ENCODE peak calls at places on chromosomes 1 and 21, in ten cellular contexts. E is tibial nerve, H is sigmoid colon, I is K562, U is HepG2, Q is stomach, N is upper lobe of left lung, X is suprapubic skin, L is transverse colon, V is esophagus muscularis mucosa. M is an unnamed sample.

GRCh38 chr1:91499904-91500755 is 521 bp upstream of the CDC7 start:
- DNase-seq in E (no peak), H (no peak), I (peak), U (peak), Q (no peak), N (no peak), X (no peak), L (no peak), V (no peak), M (no peak)

GRCh38 chr1:246565751-246566127 is 322 bp downstream of the TFB2M start:
- DNase-seq in E (no peak), H (no peak), I (no peak), U (peak), Q (no peak), N (no peak), X (no peak), L (no peak), V (no peak), M (no peak)

GRCh38 chr1:39981957-39982356 is 27.0 kb downstream of the MFSD2A start:
- DNase-seq in E (no peak), H (no peak), I (no peak), U (no peak), Q (no peak), N (no peak), X (no peak), L (peak), V (no peak), M (no peak)

GRCh38 chr1:71823656-71824159 is 458.6 kb downstream of the NEGR1 start:
- DNase-seq in E (no peak), H (no peak), I (no peak), U (no peak), Q (no peak), N (no peak), X (no peak), L (peak), V (no peak), M (no peak)

GRCh38 chr1:185050823-185051451 is 5.6 kb downstream of the RNF2 start:
- DNase-seq in E (no peak), H (no peak), I (no peak), U (no peak), Q (no peak), N (no peak), X (no peak), L (no peak), V (no peak), M (no peak)

GRCh38 chr21:16420086-16420724 is 690.4 kb downstream of the USP25 start:
- DNase-seq in E (peak), H (peak), I (no peak), U (peak), Q (peak), N (no peak), X (no peak), L (no peak), V (no peak), M (peak)

GRCh38 chr1:24544239-24544638 is 11.6 kb upstream of the NCMAP start:
- DNase-seq in E (no peak), H (no peak), I (no peak), U (no peak), Q (no peak), N (no peak), X (no peak), L (no peak), V (no peak), M (no peak)

GRCh38 chr1:181482521-181483083 is 715 bp upstream of the CACNA1E start:
- DNase-seq in E (no peak), H (no peak), I (peak), U (no peak), Q (peak), N (peak), X (no peak), L (peak), V (no peak), M (no peak)

GRCh38 chr1:185156321-185156853 is 366 bp downstream of the TRMT1L start:
- DNase-seq in E (peak), H (no peak), I (peak), U (no peak), Q (peak), N (peak), X (peak), L (no peak), V (no peak), M (no peak)

GRCh38 chr1:3907031-3907534 is 7.0 kb upstream of the C1orf174 start:
- DNase-seq in E (no peak), H (peak), I (peak), U (no peak), Q (no peak), N (peak), X (peak), L (no peak), V (no peak), M (no peak)

GRCh38 chr1:100642826-100643225 is 76.7 kb upstream of the VCAM1 start:
- DNase-seq in E (no peak), H (no peak), I (no peak), U (no peak), Q (no peak), N (no peak), X (no peak), L (no peak), V (no peak), M (no peak)

GRCh38 chr1:91862120-91862519 is 23.8 kb downstream of the TGFBR3 start:
- DNase-seq in E (no peak), H (no peak), I (no peak), U (no peak), Q (no peak), N (no peak), X (no peak), L (no peak), V (no peak), M (no peak)

GRCh38 chr1:107183011-107183410 is 42.2 kb downstream of the NTNG1 start:
- DNase-seq in E (no peak), H (no peak), I (no peak), U (no peak), Q (no peak), N (no peak), X (no peak), L (no peak), V (no peak), M (no peak)

GRCh38 chr1:98792123-98792522 is 130.6 kb downstream of the SNX7 start:
- DNase-seq in E (no peak), H (no peak), I (no peak), U (no peak), Q (no peak), N (no peak), X (no peak), L (no peak), V (no peak), M (no peak)

GRCh38 chr21:16597768-16598167 is 868.0 kb downstream of the USP25 start:
- DNase-seq in E (no peak), H (no peak), I (no peak), U (no peak), Q (no peak), N (no peak), X (no peak), L (no peak), V (no peak), M (no peak)

GRCh38 chr1:41714613-41715389 is 203.9 kb downstream of the HIVEP3 start:
- DNase-seq in E (no peak), H (no peak), I (no peak), U (no peak), Q (no peak), N (no peak), X (no peak), L (no peak), V (no peak), M (no peak)

GRCh38 chr1:209920844-209921243 is 17.2 kb upstream of the SYT14 start:
- DNase-seq in E (no peak), H (no peak), I (no peak), U (no peak), Q (no peak), N (no peak), X (no peak), L (no peak), V (no peak), M (no peak)

GRCh38 chr1:52164604-52165003 is 22.7 kb downstream of the ZFYVE9 start:
- DNase-seq in E (no peak), H (no peak), I (no peak), U (no peak), Q (no peak), N (no peak), X (no peak), L (no peak), V (no peak), M (no peak)

GRCh38 chr1:160942926-160943325 is 11.7 kb downstream of the ITLN2 start:
- DNase-seq in E (no peak), H (no peak), I (no peak), U (peak), Q (no peak), N (no peak), X (no peak), L (no peak), V (no peak), M (no peak)

GRCh38 chr1:151888972-151889570 is 20.2 kb downstream of the THEM4 start:
- DNase-seq in E (no peak), H (no peak), I (no peak), U (no peak), Q (no peak), N (no peak), X (no peak), L (no peak), V (no peak), M (no peak)

GRCh38 chr1:114428083-114428754 is 82.8 kb downstream of the TRIM33 start:
- DNase-seq in E (no peak), H (no peak), I (no peak), U (no peak), Q (no peak), N (no peak), X (no peak), L (no peak), V (no peak), M (no peak)

GRCh38 chr1:24867064-24867870 is 62.8 kb downstream of the RUNX3 start:
- DNase-seq in E (no peak), H (no peak), I (no peak), U (no peak), Q (no peak), N (no peak), X (no peak), L (no peak), V (peak), M (no peak)

GRCh38 chr21:24729568-24729967 is 877.7 kb downstream of the MRPL39 start:
- DNase-seq in E (no peak), H (no peak), I (no peak), U (no peak), Q (no peak), N (no peak), X (no peak), L (no peak), V (no peak), M (no peak)

GRCh38 chr1:239833709-239834108 is 258.0 kb upstream of the FMN2 start:
- DNase-seq in E (no peak), H (no peak), I (no peak), U (no peak), Q (no peak), N (no peak), X (no peak), L (no peak), V (no peak), M (no peak)

GRCh38 chr1:43056981-43057391 is 98.3 kb upstream of the SLC2A1 start:
- DNase-seq in E (no peak), H (no peak), I (no peak), U (no peak), Q (no peak), N (no peak), X (no peak), L (no peak), V (no peak), M (no peak)

GRCh38 chr1:43058056-43058455 is 99.4 kb upstream of the SLC2A1 start:
- DNase-seq in E (no peak), H (no peak), I (no peak), U (no peak), Q (no peak), N (no peak), X (no peak), L (no peak), V (no peak), M (no peak)

GRCh38 chr1:43059640-43060574 is 101.2 kb upstream of the SLC2A1 start:
- DNase-seq in E (no peak), H (no peak), I (no peak), U (no peak), Q (no peak), N (no peak), X (no peak), L (no peak), V (no peak), M (no peak)

GRCh38 chr1:43057567-43057966 is 98.9 kb upstream of the SLC2A1 start:
- DNase-seq in E (no peak), H (no peak), I (no peak), U (no peak), Q (no peak), N (no peak), X (no peak), L (no peak), V (no peak), M (no peak)

DNA sequence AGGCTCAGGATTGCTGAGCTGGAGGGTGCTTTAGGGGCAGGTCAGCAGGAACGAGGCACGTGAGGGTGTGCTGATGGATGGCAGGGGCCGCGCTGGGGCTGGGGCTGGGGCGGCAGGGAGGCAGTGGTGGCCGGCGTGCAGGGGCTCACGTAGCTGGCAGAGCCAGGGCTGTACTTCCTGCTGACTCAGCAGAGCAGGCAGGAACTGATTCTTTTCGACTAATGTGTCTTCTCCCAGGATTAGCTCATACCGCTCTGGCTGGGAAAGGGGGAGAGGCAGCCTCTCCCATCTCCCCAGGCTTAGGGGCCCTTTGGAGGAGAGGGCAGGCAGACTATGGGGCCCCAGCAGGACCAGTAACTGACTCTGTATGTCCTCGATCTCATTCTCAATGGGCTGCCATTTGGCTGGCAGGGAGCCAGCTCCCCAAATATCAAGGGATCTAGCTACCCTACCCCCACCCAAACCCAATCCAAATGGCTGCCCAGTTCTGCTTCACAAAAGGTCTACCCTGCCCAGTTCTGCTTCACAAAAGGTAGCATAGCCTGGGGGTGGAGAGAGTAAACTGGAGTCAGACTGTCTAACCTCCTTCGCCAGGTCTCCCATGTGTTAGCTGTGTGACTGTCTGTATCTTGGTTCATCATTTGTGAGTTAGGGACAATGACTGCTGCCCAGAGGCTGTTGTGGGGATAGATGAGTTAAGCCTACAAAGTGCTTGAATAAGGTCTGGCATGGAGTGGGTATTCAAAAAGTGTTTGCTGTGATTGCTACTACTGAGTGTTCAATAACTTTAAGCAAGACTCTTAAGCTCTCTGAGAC is 100.1 kb upstream of the SLC2A1 start:
- DNase-seq in E (no peak), H (no peak), I (no peak), U (no peak), Q (no peak), N (peak), X (no peak), L (no peak), V (no peak), M (peak)
- TF ChIP-seq EP300 in E (no peak), H (no peak), I (no peak), U (no peak), Q (no peak), N (no peak), X (no peak), L (no peak), V (no peak), M (no peak)

DNA sequence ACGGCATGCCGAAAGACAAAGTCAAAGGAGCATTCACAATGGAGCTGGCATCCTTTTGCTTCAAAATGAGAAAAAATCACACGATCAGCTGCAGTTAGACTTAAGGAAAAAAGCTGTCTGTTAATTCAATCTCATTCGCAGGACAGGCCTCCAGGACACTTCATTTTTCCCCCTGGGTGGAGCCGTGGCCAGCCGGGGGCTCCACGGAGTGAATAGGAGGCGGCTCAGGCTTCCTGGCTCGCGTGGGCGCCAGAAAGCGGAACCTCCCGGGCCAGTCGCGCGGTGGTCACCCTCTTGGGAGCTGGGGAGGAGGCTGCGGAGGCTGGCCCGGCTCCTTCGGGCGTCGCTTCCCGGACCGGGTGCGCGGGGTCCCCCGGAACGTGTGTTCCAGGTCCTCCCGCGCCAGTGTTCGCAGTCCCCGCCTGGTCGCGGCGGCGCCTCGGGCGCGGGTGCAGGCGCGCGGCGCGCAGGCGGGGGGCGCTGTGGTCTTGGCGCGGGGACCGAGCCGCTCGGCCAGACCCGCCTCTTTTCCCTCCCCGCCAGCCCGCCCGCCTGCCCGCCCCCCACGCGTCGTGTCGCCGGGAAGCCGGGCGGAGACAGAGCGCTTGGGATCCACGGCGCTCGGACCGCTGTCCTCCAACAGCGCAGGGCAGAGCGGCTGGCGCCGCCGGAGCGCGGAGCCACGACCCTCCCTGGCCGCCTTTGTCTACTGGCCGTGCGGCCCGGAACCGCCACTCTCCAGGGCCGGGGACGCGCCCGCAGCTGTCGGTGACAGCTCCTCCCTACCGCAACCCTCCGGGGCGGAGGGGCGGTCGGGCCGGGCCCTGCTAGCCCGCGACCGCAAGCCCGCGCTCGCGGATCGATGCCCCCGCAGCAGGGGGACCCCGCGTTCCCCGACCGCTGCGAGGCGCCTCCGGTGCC is at the start of gene RHOU:
- DNase-seq in E (peak), H (peak), I (no peak), U (peak), Q (peak), N (peak), X (peak), L (peak), V (peak), M (peak)
- TF ChIP-seq POLR2A in E (peak), H (peak), I (no peak), U (peak), Q (no peak), N (peak), X (no peak), L (peak), V (peak), M (peak)

GRCh38 chr21:42550817-42551216 is 37.2 kb downstream of the SLC37A1 start:
- DNase-seq in E (no peak), H (no peak), I (no peak), U (no peak), Q (peak), N (no peak), X (no peak), L (peak), V (no peak), M (no peak)
- H3K27ac ChIP-seq in E (no peak), H (no peak), I (no peak), U (no peak), Q (peak), N (no peak), X (no peak), L (peak), V (no peak), M (no peak)

DNA sequence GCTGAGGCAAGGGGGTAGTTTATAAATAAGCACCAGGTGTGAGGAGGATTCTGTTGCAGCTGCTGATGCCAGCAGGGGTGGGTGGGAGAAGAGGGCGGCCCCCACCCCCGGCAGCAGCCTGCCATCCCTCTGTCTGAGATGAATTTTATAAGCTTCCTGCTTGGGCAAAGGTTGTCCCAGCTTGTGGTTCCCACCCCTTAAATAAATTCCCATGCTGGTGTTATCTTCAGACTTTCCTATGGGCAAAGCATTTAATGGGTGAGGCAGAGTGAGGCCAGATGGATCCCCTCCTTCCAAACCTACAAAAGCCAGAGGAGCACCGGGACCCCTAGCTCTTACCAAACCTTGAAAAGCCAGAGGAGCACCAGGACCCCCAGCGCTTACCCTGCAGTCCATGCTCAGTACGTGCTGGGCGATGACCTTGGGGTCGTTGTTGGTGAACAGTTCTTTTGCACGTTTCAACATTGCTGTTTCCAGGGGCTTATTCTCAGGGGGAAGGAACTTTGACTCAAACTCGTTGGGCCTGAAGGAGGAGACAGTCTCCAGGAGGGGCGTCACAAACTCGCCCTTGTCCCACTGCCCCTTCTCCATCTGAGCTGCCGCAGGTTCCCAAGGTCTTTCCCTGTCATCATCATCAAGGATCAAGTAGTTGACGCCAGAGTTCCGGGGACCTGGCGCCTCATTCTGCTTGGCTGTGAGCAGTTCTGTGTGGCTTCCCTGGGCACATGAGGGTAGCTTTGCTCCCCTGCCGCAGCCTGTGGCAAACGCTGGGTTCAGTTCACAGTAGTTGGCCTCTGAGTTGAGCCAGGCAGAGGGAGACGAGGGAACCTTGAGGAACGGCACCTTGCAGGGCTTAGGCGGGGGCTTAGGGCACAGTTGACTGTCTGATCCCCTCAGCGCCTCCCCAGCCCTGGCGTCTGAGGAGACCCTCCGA is 99.5 kb downstream of the BCAR3 start:
- DNase-seq in E (no peak), H (no peak), I (no peak), U (no peak), Q (no peak), N (peak), X (no peak), L (peak), V (no peak), M (no peak)
- TF ChIP-seq EP300 in E (no peak), H (no peak), I (no peak), U (no peak), Q (no peak), N (no peak), X (no peak), L (no peak), V (no peak), M (no peak)

DNA sequence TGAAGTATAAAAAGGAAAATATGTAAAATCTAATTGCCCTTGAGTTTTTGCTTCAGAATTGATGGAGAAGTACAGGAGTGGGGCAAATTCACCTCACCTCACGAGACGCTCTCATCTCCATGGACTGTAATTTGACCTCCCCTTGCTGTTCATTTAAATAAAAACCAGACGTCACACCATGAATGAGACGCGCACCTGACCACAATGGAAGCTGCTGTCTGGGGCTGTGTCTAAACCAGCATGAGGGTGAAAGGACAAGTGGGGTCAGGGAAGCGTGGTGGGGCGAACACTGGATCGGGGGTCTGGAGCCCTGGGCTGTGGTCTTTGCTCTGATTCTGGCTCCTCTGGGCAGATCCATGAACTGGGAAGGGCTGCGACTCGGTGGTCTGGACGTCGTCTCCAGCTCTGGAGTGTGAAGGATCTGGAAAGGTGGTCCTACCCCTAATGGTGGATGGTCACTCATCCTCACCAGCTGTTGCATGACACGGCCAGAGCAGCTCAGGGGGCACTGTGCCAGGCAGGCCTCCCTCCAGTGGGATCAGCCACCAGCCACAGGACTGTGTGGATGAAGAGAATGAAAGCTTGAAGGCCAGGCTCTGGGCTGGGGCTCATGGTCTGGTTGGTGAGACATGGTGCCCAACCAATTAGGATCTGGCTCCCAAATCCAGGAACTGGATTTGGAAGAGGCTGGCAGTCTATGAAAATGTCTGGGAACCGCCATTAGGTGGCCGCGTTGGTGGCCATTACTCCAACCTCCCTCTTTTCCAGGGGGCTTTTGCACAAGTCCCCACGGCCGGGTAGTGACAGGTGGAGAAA is 728.6 kb downstream of the PTPRU start:
- DNase-seq in E (no peak), H (no peak), I (no peak), U (no peak), Q (peak), N (peak), X (no peak), L (no peak), V (no peak), M (no peak)
- TF ChIP-seq POLR2A in E (no peak), H (no peak), I (no peak), U (no peak), Q (no peak), N (no peak), X (no peak), L (no peak), V (no peak), M (no peak)

M was measured in ovary.